ENCODE peak calls at places on chromosomes 1 and 21, in four cellular contexts. One of them, this sample, is unnamed.
A peak's percentile ranks its signal among the peaks of the same experiment; 100 is the strongest.

GRCh38 chr1:241776911-241777310 is 71.1 kb upstream of the EXO1 start:
- DNase-seq in K562: no peak
- DNase-seq in HEK293T: no peak
- DNase-seq in HepG2: no peak
- DNase-seq in this sample: no peak

GRCh38 chr1:22350171-22350961 is 101.3 kb upstream of the ZBTB40 start:
- DNase-seq in HEK293T: peak; percentile 39
- DNase-seq in K562: no peak
- DNase-seq in HepG2: no peak
- DNase-seq in this sample: peak; percentile 50

GRCh38 chr1:38451541-38451993 is 405.0 kb upstream of the POU3F1 start:
- DNase-seq in HepG2: no peak
- DNase-seq in K562: peak; percentile 43
- DNase-seq in HEK293T: no peak
- DNase-seq in this sample: no peak

GRCh38 chr1:202233171-202233570 is 39.6 kb downstream of the LGR6 start:
- DNase-seq in HepG2: no peak
- DNase-seq in K562: no peak
- DNase-seq in HEK293T: no peak
- DNase-seq in this sample: no peak

GRCh38 chr1:94273111-94273510 is 35.7 kb upstream of the ARHGAP29 start:
- DNase-seq in K562: no peak
- DNase-seq in HEK293T: no peak
- DNase-seq in HepG2: no peak
- DNase-seq in this sample: no peak

GRCh38 chr1:8712413-8713229 is 104.8 kb downstream of the RERE start:
- DNase-seq in HepG2: peak; percentile 87
- DNase-seq in K562: no peak
- DNase-seq in HEK293T: peak; percentile 60
- DNase-seq in this sample: no peak

GRCh38 chr1:11335417-11336070 is 62.5 kb downstream of the UBIAD1 start:
- DNase-seq in K562: no peak
- DNase-seq in HepG2: no peak
- DNase-seq in HEK293T: no peak
- DNase-seq in this sample: no peak

GRCh38 chr1:50610563-50610962 is 187.3 kb upstream of the DMRTA2 start:
- DNase-seq in K562: no peak
- DNase-seq in HEK293T: no peak
- DNase-seq in HepG2: no peak
- DNase-seq in this sample: no peak

GRCh38 chr1:23522244-23523013 is 8.6 kb downstream of the E2F2 start:
- DNase-seq in K562: no peak
- DNase-seq in HEK293T: no peak
- DNase-seq in HepG2: no peak
- DNase-seq in this sample: no peak

GRCh38 chr21:34530264-34530663 is 18.3 kb upstream of the KCNE1 start:
- DNase-seq in K562: no peak
- DNase-seq in HEK293T: no peak
- DNase-seq in HepG2: no peak
- DNase-seq in this sample: no peak

GRCh38 chr1:18805925-18806849 is 53.3 kb downstream of the TAS1R2 start:
- DNase-seq in HepG2: no peak
- DNase-seq in K562: no peak
- DNase-seq in HEK293T: no peak
- DNase-seq in this sample: no peak

GRCh38 chr1:178271471-178271870 is 177.6 kb downstream of the RASAL2 start:
- DNase-seq in HepG2: no peak
- DNase-seq in HEK293T: no peak
- DNase-seq in K562: no peak
- DNase-seq in this sample: no peak

GRCh38 chr1:164673584-164674214 is 114.7 kb downstream of the PBX1 start:
- DNase-seq in HepG2: peak; percentile 29
- DNase-seq in K562: peak; percentile 68
- DNase-seq in HEK293T: peak; percentile 68
- DNase-seq in this sample: peak; percentile 72

GRCh38 chr1:195591917-195592672 is 1016.1 kb downstream of the KCNT2 start:
- DNase-seq in K562: no peak
- DNase-seq in HEK293T: no peak
- DNase-seq in HepG2: no peak
- DNase-seq in this sample: no peak

GRCh38 chr1:170032531-170033295 is 41.8 kb downstream of the KIFAP3 start:
- DNase-seq in K562: no peak
- DNase-seq in HepG2: no peak
- DNase-seq in HEK293T: no peak
- DNase-seq in this sample: no peak

GRCh38 chr1:9250586-9251381 is 16.2 kb downstream of the H6PD start:
- DNase-seq in HepG2: peak; percentile 61
- DNase-seq in K562: no peak
- DNase-seq in HEK293T: no peak
- DNase-seq in this sample: no peak

GRCh38 chr1:111503585-111504060 is at the start of the genes ADORA3 and TMIGD3:
- DNase-seq in HEK293T: no peak
- DNase-seq in K562: peak; percentile 32
- DNase-seq in HepG2: no peak
- DNase-seq in this sample: no peak

GRCh38 chr1:160367934-160368923 is 1.4 kb downstream of the NHLH1 start:
- DNase-seq in HepG2: no peak
- DNase-seq in HEK293T: no peak
- DNase-seq in K562: peak; percentile 79
- DNase-seq in this sample: no peak

GRCh38 chr1:13702425-13703127 is 2.6 kb downstream of the PRDM2 start:
- DNase-seq in HEK293T: no peak
- DNase-seq in K562: no peak
- DNase-seq in HepG2: no peak
- DNase-seq in this sample: no peak

GRCh38 chr21:45291613-45292398 is 4.1 kb upstream of the POFUT2 start:
- DNase-seq in K562: no peak
- DNase-seq in HepG2: no peak
- DNase-seq in HEK293T: no peak
- DNase-seq in this sample: no peak

GRCh38 chr1:30488324-30488913 is 235.0 kb downstream of the MATN1 start:
- DNase-seq in HEK293T: no peak
- DNase-seq in HepG2: no peak
- DNase-seq in K562: no peak
- DNase-seq in this sample: no peak

GRCh38 chr1:153190373-153190772 is 12.9 kb upstream of the LELP1 start:
- DNase-seq in HepG2: no peak
- DNase-seq in K562: peak; percentile 28
- DNase-seq in HEK293T: no peak
- DNase-seq in this sample: no peak

GRCh38 chr1:67052741-67053534 is 1.0 kb downstream of the SLC35D1 start:
- DNase-seq in K562: peak; percentile 71
- DNase-seq in HepG2: peak; percentile 44
- DNase-seq in HEK293T: peak; percentile 53
- DNase-seq in this sample: peak; percentile 16

GRCh38 chr1:155083865-155084721 is 5.5 kb downstream of the EFNA3 start:
- DNase-seq in K562: peak; percentile 70
- DNase-seq in HepG2: peak; percentile 44
- DNase-seq in HEK293T: no peak
- DNase-seq in this sample: no peak

GRCh38 chr1:11078631-11079030 is 18.8 kb upstream of the SRM start:
- DNase-seq in HepG2: no peak
- DNase-seq in HEK293T: no peak
- DNase-seq in K562: no peak
- DNase-seq in this sample: no peak

GRCh38 chr1:5990913-5991783 is 1.1 kb downstream of the NPHP4 start:
- DNase-seq in K562: peak; percentile 58
- DNase-seq in HEK293T: peak; percentile 58
- DNase-seq in HepG2: no peak
- DNase-seq in this sample: peak; percentile 65

GRCh38 chr1:2416403-2416802 is 4.0 kb upstream of the PEX10 start:
- DNase-seq in HepG2: no peak
- DNase-seq in HEK293T: no peak
- DNase-seq in K562: no peak
- DNase-seq in this sample: no peak

GRCh38 chr21:31184462-31184861 is 146.2 kb upstream of the KRTAP19-8 start:
- DNase-seq in K562: no peak
- DNase-seq in HEK293T: no peak
- DNase-seq in HepG2: no peak
- DNase-seq in this sample: no peak

GRCh38 chr21:44911384-44912157 is 9.1 kb downstream of the ITGB2 start:
- DNase-seq in HepG2: peak; percentile 46
- DNase-seq in HEK293T: peak; percentile 47
- DNase-seq in K562: peak; percentile 68
- DNase-seq in this sample: no peak

GRCh38 chr1:246517391-246517790 is 10.3 kb upstream of the SMYD3 start:
- DNase-seq in K562: no peak
- DNase-seq in HEK293T: no peak
- DNase-seq in HepG2: no peak
- DNase-seq in this sample: no peak

GRCh38 chr21:41676198-41676597 is 90.7 kb downstream of the RIPK4 start:
- DNase-seq in HEK293T: no peak
- DNase-seq in K562: no peak
- DNase-seq in HepG2: no peak
- DNase-seq in this sample: no peak

GRCh38 chr1:68600049-68600661 is 103.3 kb upstream of the DEPDC1 start:
- DNase-seq in HepG2: peak; percentile 3
- DNase-seq in K562: peak; percentile 3
- DNase-seq in HEK293T: peak; percentile 52
- DNase-seq in this sample: peak; percentile 35

GRCh38 chr21:44653656-44654575 is 543 bp downstream of the KRTAP12-4 start:
- DNase-seq in HEK293T: no peak
- DNase-seq in HepG2: no peak
- DNase-seq in K562: no peak
- DNase-seq in this sample: no peak

GRCh38 chr21:45736042-45736704 is 92.6 kb downstream of the PCBP3 start:
- DNase-seq in HEK293T: no peak
- DNase-seq in K562: no peak
- DNase-seq in HepG2: no peak
- DNase-seq in this sample: no peak

GRCh38 chr1:54987830-54988705 is 7.6 kb downstream of the TMEM61 start:
- DNase-seq in K562: no peak
- DNase-seq in HepG2: no peak
- DNase-seq in HEK293T: no peak
- DNase-seq in this sample: no peak

GRCh38 chr1:190904091-190904695 is 426.5 kb upstream of the BRINP3 start:
- DNase-seq in HepG2: no peak
- DNase-seq in HEK293T: no peak
- DNase-seq in K562: no peak
- DNase-seq in this sample: no peak

GRCh38 chr1:27363766-27364695 is 2.7 kb downstream of the MAP3K6 start:
- DNase-seq in HEK293T: no peak
- DNase-seq in HepG2: no peak
- DNase-seq in K562: no peak
- DNase-seq in this sample: no peak

GRCh38 chr1:116554924-116555323 is 15.9 kb downstream of the CD58 start:
- DNase-seq in HepG2: no peak
- DNase-seq in HEK293T: no peak
- DNase-seq in K562: no peak
- DNase-seq in this sample: no peak

GRCh38 chr1:116557323-116557878 is 13.4 kb downstream of the CD58 start:
- DNase-seq in HepG2: no peak
- DNase-seq in HEK293T: no peak
- DNase-seq in K562: no peak
- DNase-seq in this sample: no peak

GRCh38 chr1:116558140-116558549 is 12.7 kb downstream of the CD58 start:
- DNase-seq in K562: no peak
- DNase-seq in HepG2: no peak
- DNase-seq in HEK293T: no peak
- DNase-seq in this sample: no peak

GRCh38 chr1:116559304-116559761 is 11.5 kb downstream of the CD58 start:
- DNase-seq in K562: no peak
- DNase-seq in HepG2: no peak
- DNase-seq in HEK293T: no peak
- DNase-seq in this sample: no peak

GRCh38 chr1:116556289-116557006 is 14.4 kb downstream of the CD58 start:
- DNase-seq in HEK293T: no peak
- DNase-seq in K562: peak; percentile 86
- DNase-seq in HepG2: no peak
- DNase-seq in this sample: no peak
- TF ChIP-seq ELF4 in HEK293T: no peak
- TF ChIP-seq ELF4 in K562: no peak
- TF ChIP-seq ELF4 in HepG2: no peak
- TF ChIP-seq ELF4 in this sample: no peak

GRCh38 chr1:175793617-175794016 is 50.2 kb upstream of the TNR start:
- DNase-seq in HepG2: no peak
- DNase-seq in K562: no peak
- DNase-seq in HEK293T: no peak
- DNase-seq in this sample: no peak
- TF ChIP-seq ELF4 in HepG2: no peak
- TF ChIP-seq ELF4 in K562: no peak
- TF ChIP-seq ELF4 in HEK293T: no peak
- TF ChIP-seq ELF4 in this sample: no peak

DNA sequence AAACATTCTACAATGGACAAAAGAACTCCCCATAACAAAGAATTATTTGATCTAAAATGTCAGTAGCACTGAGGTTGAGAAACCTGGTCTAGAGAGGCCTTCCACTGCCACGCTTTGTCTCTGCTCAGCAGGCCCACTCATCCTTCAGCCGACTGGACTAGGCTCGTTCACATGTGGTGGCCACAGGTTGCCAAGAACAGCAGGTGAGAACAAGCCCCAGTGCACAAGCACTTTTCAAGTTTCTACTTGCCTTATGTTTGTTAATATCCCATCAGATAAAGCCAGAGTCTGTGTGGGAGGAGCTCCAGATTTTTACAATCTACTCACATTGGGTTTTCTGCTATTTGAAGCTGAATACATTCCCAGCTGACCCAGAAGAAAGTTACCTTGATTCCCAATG is 9.1 kb upstream of the EFHD2 start:
- DNase-seq in K562: no peak
- DNase-seq in HepG2: no peak
- DNase-seq in HEK293T: no peak
- DNase-seq in this sample: no peak
- TF ChIP-seq ELF4 in K562: no peak
- TF ChIP-seq ELF4 in HepG2: no peak
- TF ChIP-seq ELF4 in HEK293T: no peak
- TF ChIP-seq ELF4 in this sample: no peak

GRCh38 chr1:97996880-97997279 is 76.0 kb upstream of the DPYD start:
- DNase-seq in K562: no peak
- DNase-seq in HepG2: no peak
- DNase-seq in HEK293T: no peak
- DNase-seq in this sample: no peak
- TF ChIP-seq ELF4 in K562: no peak
- TF ChIP-seq ELF4 in HepG2: no peak
- TF ChIP-seq ELF4 in HEK293T: no peak
- TF ChIP-seq ELF4 in this sample: no peak

GRCh38 chr1:205351984-205352713 is 4.6 kb downstream of the KLHDC8A start:
- DNase-seq in HepG2: peak; percentile 12
- DNase-seq in K562: peak; percentile 20
- DNase-seq in HEK293T: no peak
- DNase-seq in this sample: peak; percentile 36

GRCh38 chr1:205356424-205357151 is at the start of gene KLHDC8A:
- DNase-seq in HepG2: no peak
- DNase-seq in K562: no peak
- DNase-seq in HEK293T: no peak
- DNase-seq in this sample: no peak

GRCh38 chr1:205355054-205355453 is 1.7 kb downstream of the KLHDC8A start:
- DNase-seq in K562: no peak
- DNase-seq in HEK293T: no peak
- DNase-seq in HepG2: no peak
- DNase-seq in this sample: no peak

GRCh38 chr1:205353612-205354011 is 3.1 kb downstream of the KLHDC8A start:
- DNase-seq in HepG2: no peak
- DNase-seq in K562: no peak
- DNase-seq in HEK293T: no peak
- DNase-seq in this sample: no peak

GRCh38 chr1:205354259-205354904 is 2.3 kb downstream of the KLHDC8A start:
- DNase-seq in HEK293T: peak; percentile 71
- DNase-seq in HepG2: peak; percentile 29
- DNase-seq in K562: peak; percentile 79
- DNase-seq in this sample: peak; percentile 68
- TF ChIP-seq ELF4 in HEK293T: no peak
- TF ChIP-seq ELF4 in HepG2: no peak
- TF ChIP-seq ELF4 in K562: no peak
- TF ChIP-seq ELF4 in this sample: no peak

This sample was measured in WTC11.